ENCODE peak calls at places on chromosomes 16 and 17, in four cellular contexts. One of them, this sample, is unnamed. For H3K27me3, the result is how much of the 10 kb centered on the place peaks cover.

GRCh38 chr16:77434365-77435239 is at the start of gene ADAMTS18:
- DNase-seq in prostate gland: no peak
- DNase-seq in BE2C: no peak
- DNase-seq in pancreas: peak
- DNase-seq in this sample: no peak

GRCh38 chr17:62014526-62014925 is 50.6 kb downstream of the MED13 start:
- DNase-seq in prostate gland: no peak
- DNase-seq in BE2C: no peak
- DNase-seq in pancreas: no peak
- DNase-seq in this sample: no peak

GRCh38 chr17:32276217-32276616 is 10.6 kb downstream of the RHBDL3 start:
- DNase-seq in pancreas: no peak
- DNase-seq in prostate gland: no peak
- DNase-seq in BE2C: no peak
- DNase-seq in this sample: peak

GRCh38 chr16:30406911-30407793 is at the start of gene ZNF771:
- DNase-seq in pancreas: peak
- DNase-seq in BE2C: peak
- DNase-seq in prostate gland: peak
- DNase-seq in this sample: peak

GRCh38 chr17:73592531-73592961 is 51.7 kb downstream of the SDK2 start:
- DNase-seq in prostate gland: no peak
- DNase-seq in BE2C: no peak
- DNase-seq in pancreas: no peak
- DNase-seq in this sample: no peak

GRCh38 chr16:85554791-85555548 is 58.2 kb upstream of the GSE1 start:
- DNase-seq in BE2C: peak
- DNase-seq in prostate gland: peak
- DNase-seq in pancreas: peak
- DNase-seq in this sample: peak

GRCh38 chr17:82300707-82301270 is 16.6 kb downstream of the CD7 start:
- DNase-seq in pancreas: peak
- DNase-seq in prostate gland: peak
- DNase-seq in BE2C: peak
- DNase-seq in this sample: peak

GRCh38 chr17:49016775-49017463 is 19.7 kb downstream of the IGF2BP1 start:
- DNase-seq in BE2C: peak
- DNase-seq in prostate gland: peak
- DNase-seq in pancreas: no peak
- DNase-seq in this sample: no peak

GRCh38 chr17:40310882-40311391 is 2.0 kb downstream of the RARA start:
- DNase-seq in prostate gland: no peak
- DNase-seq in BE2C: peak
- DNase-seq in pancreas: peak
- DNase-seq in this sample: no peak

GRCh38 chr16:67936876-67937605 is 391 bp upstream of the PSMB10 start:
- DNase-seq in BE2C: no peak
- DNase-seq in pancreas: no peak
- DNase-seq in prostate gland: peak
- DNase-seq in this sample: no peak

GRCh38 chr17:55649935-55650597 is 72.6 kb downstream of the TMEM100 start:
- DNase-seq in BE2C: no peak
- DNase-seq in prostate gland: no peak
- DNase-seq in pancreas: no peak
- DNase-seq in this sample: no peak

GRCh38 chr17:77693301-77693700 is 265.2 kb upstream of the TNRC6C start:
- DNase-seq in prostate gland: no peak
- DNase-seq in BE2C: no peak
- DNase-seq in pancreas: no peak
- DNase-seq in this sample: no peak

GRCh38 chr17:77695386-77695785 is 263.1 kb upstream of the TNRC6C start:
- DNase-seq in BE2C: no peak
- DNase-seq in prostate gland: no peak
- DNase-seq in pancreas: no peak
- DNase-seq in this sample: no peak

GRCh38 chr17:77692571-77693161 is 265.8 kb upstream of the TNRC6C start:
- DNase-seq in prostate gland: no peak
- DNase-seq in BE2C: no peak
- DNase-seq in pancreas: no peak
- DNase-seq in this sample: no peak

GRCh38 chr17:77694391-77695363 is 263.8 kb upstream of the TNRC6C start:
- DNase-seq in prostate gland: no peak
- DNase-seq in BE2C: no peak
- DNase-seq in pancreas: no peak
- DNase-seq in this sample: no peak

DNA sequence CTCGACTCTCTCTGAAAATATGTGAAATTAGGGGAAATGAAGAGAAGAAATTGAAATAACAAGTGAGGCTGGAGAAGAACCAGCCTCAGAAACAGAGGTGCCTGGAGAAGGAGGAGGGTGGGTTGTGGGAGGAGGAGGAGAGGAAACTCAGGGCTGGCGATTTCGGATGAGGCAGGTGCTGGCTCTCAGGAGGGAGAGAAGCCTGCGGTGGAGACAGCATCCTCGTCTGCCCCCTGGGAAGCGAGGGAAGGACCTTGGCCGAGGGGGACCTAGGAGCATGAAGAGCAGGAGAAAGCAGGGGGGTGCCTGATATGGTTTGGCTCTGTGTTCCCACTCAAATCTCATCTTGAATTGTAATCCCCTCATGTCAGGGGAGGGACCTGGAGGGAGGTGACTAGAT is 264.7 kb upstream of the TNRC6C start:
- DNase-seq in pancreas: no peak
- DNase-seq in BE2C: no peak
- DNase-seq in prostate gland: no peak
- DNase-seq in this sample: no peak
- H3K27me3 ChIP-seq in pancreas: under half
- H3K27me3 ChIP-seq in BE2C: under half
- H3K27me3 ChIP-seq in prostate gland: under half
- H3K27me3 ChIP-seq in this sample: under half

GRCh38 chr17:14738652-14738988 is 437.7 kb downstream of the HS3ST3B1 start:
- DNase-seq in BE2C: no peak
- DNase-seq in pancreas: no peak
- DNase-seq in prostate gland: no peak
- DNase-seq in this sample: no peak
- H3K27me3 ChIP-seq in BE2C: under half
- H3K27me3 ChIP-seq in pancreas: under half
- H3K27me3 ChIP-seq in prostate gland: under half
- H3K27me3 ChIP-seq in this sample: under half

DNA sequence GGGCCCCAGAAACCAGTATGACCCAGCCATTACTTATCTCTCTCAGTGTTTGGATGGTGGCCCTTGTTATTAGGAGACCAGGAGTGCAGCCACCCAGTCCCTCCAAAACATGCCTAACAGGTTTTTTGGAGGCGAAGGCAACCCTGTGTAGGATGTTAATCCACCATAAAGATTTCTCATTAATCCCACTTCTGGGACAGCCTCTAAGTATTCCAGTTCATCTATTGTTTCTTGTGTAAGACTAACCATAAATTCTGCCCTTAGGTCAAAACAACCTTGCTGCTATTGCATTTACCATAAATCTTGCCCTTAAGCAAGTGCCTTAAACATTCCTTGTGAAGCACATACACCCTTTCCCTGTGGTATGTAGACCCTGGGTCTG is 21.5 kb upstream of the OR1F1 start:
- DNase-seq in pancreas: no peak
- DNase-seq in prostate gland: no peak
- DNase-seq in BE2C: no peak
- DNase-seq in this sample: no peak
- H3K27me3 ChIP-seq in pancreas: under half
- H3K27me3 ChIP-seq in prostate gland: under half
- H3K27me3 ChIP-seq in BE2C: under half
- H3K27me3 ChIP-seq in this sample: under half

DNA sequence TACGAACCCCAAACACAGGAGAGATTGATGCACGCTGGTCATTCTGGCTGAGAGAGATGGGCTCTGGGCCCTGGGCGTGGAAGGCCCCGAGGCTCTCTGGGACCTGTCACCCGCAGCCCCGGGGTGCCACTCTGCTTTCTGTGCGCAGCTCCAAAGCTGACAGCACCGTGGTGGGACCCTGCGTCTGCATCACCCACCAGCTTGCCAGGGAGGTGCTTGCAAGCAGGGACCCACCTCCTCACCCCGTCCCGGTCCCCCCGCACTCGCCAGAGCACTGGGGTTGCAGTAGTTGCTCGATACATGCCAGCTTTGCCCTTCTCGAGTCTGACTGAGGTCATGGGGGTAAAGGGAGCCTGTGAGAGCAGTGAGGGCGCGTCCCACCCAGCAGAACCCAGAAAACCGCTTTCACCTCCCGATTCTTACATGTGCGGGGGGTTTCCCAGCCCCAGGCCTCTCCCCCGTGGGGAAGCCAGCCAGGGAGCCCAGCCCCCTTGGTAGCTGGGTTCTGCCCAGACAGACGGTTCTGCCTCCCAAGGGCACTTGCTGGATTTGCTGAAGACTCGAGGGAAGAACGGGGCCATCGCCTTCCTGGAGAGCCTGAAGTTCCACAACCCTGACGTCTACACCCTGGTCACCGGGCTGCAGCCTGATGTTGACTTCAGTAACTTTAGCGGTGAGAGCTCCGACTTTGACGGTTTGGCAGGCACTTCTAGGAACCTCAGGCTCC is 12.5 kb downstream of the CARD14 start:
- DNase-seq in BE2C: no peak
- DNase-seq in prostate gland: no peak
- DNase-seq in pancreas: no peak
- DNase-seq in this sample: no peak
- H3K27me3 ChIP-seq in BE2C: under half
- H3K27me3 ChIP-seq in prostate gland: under half
- H3K27me3 ChIP-seq in pancreas: under half
- H3K27me3 ChIP-seq in this sample: under half